ENCODE peak calls at places on chromosome 18, in nine cellular contexts. One of them, this sample, is unnamed.

GRCh38 chr18:60292186-60292585 is 80.4 kb downstream of the MC4R start:
- DNase-seq in lower lobe of right lung: no peak
- DNase-seq in T follicular helper cell: no peak
- DNase-seq in SK-N-SH: no peak
- DNase-seq in cardiac septum: no peak
- DNase-seq in ELF-1: no peak
- DNase-seq in nephron progenitor cell: no peak
- DNase-seq in epithelial cell of esophagus: no peak
- DNase-seq in stimulated activated CD4-positive, alpha-beta T cell treated with anti-CD3 and anti-CD28 coated beads, TNF-alpha, amount 100 ng/mL, for 4 hours: no peak
- DNase-seq in this sample: no peak

GRCh38 chr18:44807766-44808165 is 127.1 kb downstream of the SETBP1 start:
- DNase-seq in lower lobe of right lung: no peak
- DNase-seq in T follicular helper cell: no peak
- DNase-seq in SK-N-SH: no peak
- DNase-seq in cardiac septum: no peak
- DNase-seq in ELF-1: no peak
- DNase-seq in nephron progenitor cell: no peak
- DNase-seq in epithelial cell of esophagus: no peak
- DNase-seq in stimulated activated CD4-positive, alpha-beta T cell treated with anti-CD3 and anti-CD28 coated beads, TNF-alpha, amount 100 ng/mL, for 4 hours: no peak
- DNase-seq in this sample: no peak

GRCh38 chr18:48886520-48887293 is 64.1 kb downstream of the SMAD7 start:
- DNase-seq in lower lobe of right lung: no peak
- DNase-seq in T follicular helper cell: no peak
- DNase-seq in SK-N-SH: no peak
- DNase-seq in cardiac septum: peak
- DNase-seq in ELF-1: no peak
- DNase-seq in nephron progenitor cell: no peak
- DNase-seq in epithelial cell of esophagus: no peak
- DNase-seq in stimulated activated CD4-positive, alpha-beta T cell treated with anti-CD3 and anti-CD28 coated beads, TNF-alpha, amount 100 ng/mL, for 4 hours: no peak
- DNase-seq in this sample: no peak

GRCh38 chr18:61738488-61738887 is 154.3 kb downstream of the RNF152 start:
- DNase-seq in lower lobe of right lung: no peak
- DNase-seq in T follicular helper cell: no peak
- DNase-seq in SK-N-SH: no peak
- DNase-seq in cardiac septum: no peak
- DNase-seq in ELF-1: no peak
- DNase-seq in nephron progenitor cell: no peak
- DNase-seq in epithelial cell of esophagus: peak
- DNase-seq in stimulated activated CD4-positive, alpha-beta T cell treated with anti-CD3 and anti-CD28 coated beads, TNF-alpha, amount 100 ng/mL, for 4 hours: no peak
- DNase-seq in this sample: no peak

GRCh38 chr18:23143871-23144270 is 8.6 kb downstream of the CABLES1 start:
- DNase-seq in lower lobe of right lung: peak
- DNase-seq in T follicular helper cell: no peak
- DNase-seq in SK-N-SH: peak
- DNase-seq in cardiac septum: no peak
- DNase-seq in ELF-1: peak
- DNase-seq in nephron progenitor cell: peak
- DNase-seq in epithelial cell of esophagus: no peak
- DNase-seq in stimulated activated CD4-positive, alpha-beta T cell treated with anti-CD3 and anti-CD28 coated beads, TNF-alpha, amount 100 ng/mL, for 4 hours: no peak
- DNase-seq in this sample: no peak

GRCh38 chr18:13026583-13027270 is 35.6 kb downstream of the CEP192 start:
- DNase-seq in lower lobe of right lung: no peak
- DNase-seq in T follicular helper cell: no peak
- DNase-seq in SK-N-SH: no peak
- DNase-seq in cardiac septum: no peak
- DNase-seq in ELF-1: no peak
- DNase-seq in nephron progenitor cell: no peak
- DNase-seq in epithelial cell of esophagus: peak
- DNase-seq in stimulated activated CD4-positive, alpha-beta T cell treated with anti-CD3 and anti-CD28 coated beads, TNF-alpha, amount 100 ng/mL, for 4 hours: no peak
- DNase-seq in this sample: no peak

GRCh38 chr18:55355220-55355619 is 232.8 kb downstream of the TCF4 start:
- DNase-seq in lower lobe of right lung: no peak
- DNase-seq in T follicular helper cell: no peak
- DNase-seq in SK-N-SH: no peak
- DNase-seq in cardiac septum: no peak
- DNase-seq in ELF-1: no peak
- DNase-seq in nephron progenitor cell: no peak
- DNase-seq in epithelial cell of esophagus: no peak
- DNase-seq in stimulated activated CD4-positive, alpha-beta T cell treated with anti-CD3 and anti-CD28 coated beads, TNF-alpha, amount 100 ng/mL, for 4 hours: no peak
- DNase-seq in this sample: no peak

GRCh38 chr18:76131738-76132137 is 363.3 kb downstream of the ZNF516 start:
- DNase-seq in lower lobe of right lung: no peak
- DNase-seq in T follicular helper cell: no peak
- DNase-seq in SK-N-SH: no peak
- DNase-seq in cardiac septum: no peak
- DNase-seq in ELF-1: no peak
- DNase-seq in nephron progenitor cell: no peak
- DNase-seq in epithelial cell of esophagus: peak
- DNase-seq in stimulated activated CD4-positive, alpha-beta T cell treated with anti-CD3 and anti-CD28 coated beads, TNF-alpha, amount 100 ng/mL, for 4 hours: no peak
- DNase-seq in this sample: no peak

GRCh38 chr18:195651-196050 is 37.3 kb downstream of the USP14 start:
- DNase-seq in lower lobe of right lung: no peak
- DNase-seq in T follicular helper cell: no peak
- DNase-seq in SK-N-SH: no peak
- DNase-seq in cardiac septum: no peak
- DNase-seq in ELF-1: no peak
- DNase-seq in nephron progenitor cell: no peak
- DNase-seq in epithelial cell of esophagus: no peak
- DNase-seq in stimulated activated CD4-positive, alpha-beta T cell treated with anti-CD3 and anti-CD28 coated beads, TNF-alpha, amount 100 ng/mL, for 4 hours: no peak
- DNase-seq in this sample: no peak

GRCh38 chr18:34970106-34970505 is 71.1 kb upstream of the MAPRE2 start:
- DNase-seq in lower lobe of right lung: no peak
- DNase-seq in T follicular helper cell: no peak
- DNase-seq in SK-N-SH: no peak
- DNase-seq in cardiac septum: no peak
- DNase-seq in ELF-1: no peak
- DNase-seq in nephron progenitor cell: no peak
- DNase-seq in epithelial cell of esophagus: peak
- DNase-seq in stimulated activated CD4-positive, alpha-beta T cell treated with anti-CD3 and anti-CD28 coated beads, TNF-alpha, amount 100 ng/mL, for 4 hours: no peak
- DNase-seq in this sample: no peak

This sample was measured in thoracic aorta.